ENCODE peak calls at places on chromosomes 6 and 20, in nine cellular contexts. C, O, E, L, W, I, H, M and A are unnamed samples.

GRCh38 chr20:62236997-62237771 is 1.1 kb upstream of the OSBPL2 start:
- DNase-seq in C (no peak), O (no peak), E (no peak), L (no peak), W (no peak), I (no peak), H (no peak), M (no peak), A (no peak)

GRCh38 chr6:27617700-27618689 is 145.1 kb upstream of the ZNF184 start:
- DNase-seq in C (peak; percentile 36), O (no peak), E (no peak), L (peak; percentile 62), W (peak; percentile 66), I (no peak), H (peak; percentile 44), M (no peak), A (peak; percentile 53)

GRCh38 chr20:36017034-36017951 is 48.9 kb downstream of the CNBD2 start:
- DNase-seq in C (no peak), O (no peak), E (no peak), L (no peak), W (no peak), I (peak; percentile 27), H (peak; percentile 63), M (no peak), A (peak; percentile 25)

GRCh38 chr6:72616406-72617015 is 5.4 kb upstream of the KCNQ5 start:
- DNase-seq in C (no peak), O (no peak), E (peak; percentile 8), L (no peak), W (peak; percentile 67), I (no peak), H (no peak), M (peak; percentile 22), A (no peak)

GRCh38 chr20:57022306-57022705 is 244.1 kb downstream of the BMP7 start:
- DNase-seq in C (no peak), O (no peak), E (no peak), L (peak; percentile 4), W (no peak), I (no peak), H (no peak), M (no peak), A (no peak)

GRCh38 chr6:39029156-39030011 is 19.2 kb upstream of the GLP1R start:
- DNase-seq in C (peak; percentile 59), O (no peak), E (no peak), L (peak; percentile 12), W (peak; percentile 36), I (no peak), H (no peak), M (no peak), A (no peak)

GRCh38 chr6:3228046-3228671 is 706 bp upstream of the TUBB2B start:
- DNase-seq in C (peak; percentile 80), O (no peak), E (peak; percentile 73), L (no peak), W (no peak), I (no peak), H (no peak), M (peak; percentile 92), A (peak; percentile 94)

GRCh38 chr6:5439749-5440148 is 178.4 kb downstream of the FARS2 start:
- DNase-seq in C (no peak), O (no peak), E (no peak), L (no peak), W (no peak), I (no peak), H (no peak), M (no peak), A (no peak)

GRCh38 chr6:74731921-74732320 is 473.9 kb downstream of the COL12A1 start:
- DNase-seq in C (no peak), O (no peak), E (no peak), L (no peak), W (no peak), I (no peak), H (peak; percentile 90), M (no peak), A (peak; percentile 45)

GRCh38 chr6:54717849-54718455 is 128.6 kb upstream of the FAM83B start:
- DNase-seq in C (peak; percentile 79), O (peak; percentile 7), E (peak; percentile 66), L (peak; percentile 63), W (peak; percentile 71), I (peak; percentile 25), H (peak; percentile 8), M (peak; percentile 66), A (peak; percentile 28)

GRCh38 chr6:105259912-105260889 is 80.4 kb upstream of the POPDC3 start:
- DNase-seq in C (no peak), O (no peak), E (peak; percentile 79), L (no peak), W (no peak), I (no peak), H (peak; percentile 18), M (no peak), A (no peak)

GRCh38 chr6:73375216-73375615 is 5.5 kb upstream of the OOEP start:
- DNase-seq in C (no peak), O (no peak), E (no peak), L (no peak), W (no peak), I (no peak), H (no peak), M (no peak), A (no peak)

GRCh38 chr20:12570371-12570770 is 438.4 kb upstream of the SPTLC3 start:
- DNase-seq in C (peak; percentile 34), O (no peak), E (peak; percentile 29), L (no peak), W (no peak), I (no peak), H (no peak), M (peak; percentile 78), A (no peak)

GRCh38 chr6:3350252-3350826 is 91.6 kb downstream of the PSMG4 start:
- DNase-seq in C (no peak), O (no peak), E (no peak), L (no peak), W (no peak), I (no peak), H (no peak), M (no peak), A (no peak)

GRCh38 chr6:26121141-26122004 is 34.1 kb downstream of the HFE start:
- DNase-seq in C (no peak), O (no peak), E (no peak), L (peak; percentile 45), W (no peak), I (no peak), H (peak; percentile 49), M (no peak), A (no peak)

GRCh38 chr6:137191670-137192069 is 18.2 kb upstream of the IL22RA2 start:
- DNase-seq in C (no peak), O (no peak), E (no peak), L (no peak), W (no peak), I (no peak), H (no peak), M (no peak), A (no peak)

GRCh38 chr6:80438728-80439127 is 332.3 kb downstream of the BCKDHB start:
- DNase-seq in C (no peak), O (no peak), E (no peak), L (peak; percentile 83), W (no peak), I (no peak), H (peak; percentile 87), M (no peak), A (peak; percentile 64)

GRCh38 chr6:134316733-134317431 is 1.0 kb downstream of the SGK1 start:
- DNase-seq in C (no peak), O (peak; percentile 51), E (peak; percentile 50), L (no peak), W (no peak), I (no peak), H (no peak), M (no peak), A (no peak)

GRCh38 chr6:4464638-4465037 is 311.6 kb upstream of the CDYL start:
- DNase-seq in C (no peak), O (no peak), E (no peak), L (no peak), W (no peak), I (no peak), H (no peak), M (no peak), A (no peak)

GRCh38 chr20:47547034-47547387 is 45.3 kb downstream of the NCOA3 start:
- DNase-seq in C (no peak), O (no peak), E (no peak), L (no peak), W (no peak), I (no peak), H (no peak), M (no peak), A (no peak)

GRCh38 chr20:1376007-1376406 is 16.8 kb downstream of the FKBP1A start:
- DNase-seq in C (no peak), O (no peak), E (no peak), L (no peak), W (no peak), I (no peak), H (no peak), M (no peak), A (no peak)

GRCh38 chr6:156720739-156721714 is 56.2 kb upstream of the ARID1B start:
- DNase-seq in C (no peak), O (no peak), E (no peak), L (no peak), W (peak; percentile 63), I (peak; percentile 25), H (no peak), M (no peak), A (no peak)

GRCh38 chr20:1761116-1761515 is 103.5 kb upstream of the SIRPG start:
- DNase-seq in C (no peak), O (no peak), E (no peak), L (peak; percentile 13), W (no peak), I (no peak), H (peak; percentile 95), M (no peak), A (no peak)

GRCh38 chr6:109484161-109484560 is 1.1 kb upstream of the ZBTB24 start:
- DNase-seq in C (no peak), O (no peak), E (no peak), L (no peak), W (no peak), I (no peak), H (peak; percentile 12), M (no peak), A (no peak)

GRCh38 chr6:118544105-118544504 is 4.0 kb upstream of the PLN start:
- DNase-seq in C (no peak), O (no peak), E (no peak), L (no peak), W (no peak), I (no peak), H (peak; percentile 36), M (no peak), A (no peak)

GRCh38 chr6:13953061-13953705 is 28.4 kb downstream of the RNF182 start:
- DNase-seq in C (no peak), O (no peak), E (no peak), L (peak; percentile 48), W (no peak), I (no peak), H (peak; percentile 46), M (no peak), A (no peak)

GRCh38 chr6:143564484-143565017 is 53.0 kb upstream of the FUCA2 start:
- DNase-seq in C (no peak), O (no peak), E (no peak), L (no peak), W (no peak), I (peak; percentile 68), H (no peak), M (no peak), A (no peak)

GRCh38 chr20:9514461-9515210 is at the start of gene LAMP5:
- DNase-seq in C (peak; percentile 77), O (no peak), E (peak; percentile 75), L (no peak), W (peak; percentile 22), I (no peak), H (peak; percentile 17), M (no peak), A (peak; percentile 75)

GRCh38 chr20:57831992-57832585 is 122.3 kb upstream of the PMEPA1 start:
- DNase-seq in C (no peak), O (no peak), E (no peak), L (no peak), W (no peak), I (no peak), H (no peak), M (no peak), A (no peak)

GRCh38 chr20:23283096-23283850 is 67.3 kb upstream of the NXT1 start:
- DNase-seq in C (no peak), O (no peak), E (no peak), L (no peak), W (no peak), I (no peak), H (no peak), M (no peak), A (no peak)

GRCh38 chr20:14902432-14903089 is 565.1 kb upstream of the FLRT3 start:
- DNase-seq in C (no peak), O (no peak), E (no peak), L (no peak), W (peak; percentile 86), I (no peak), H (no peak), M (no peak), A (no peak)